ENCODE peak calls at places on chromosomes 6 and 20, in four cellular contexts. Y is AG10803, A is GM19239, B is HuH-7. W is an unnamed sample.

GRCh38 chr20:62066339-62066982 is 780 bp upstream of the TAF4 start:
- DNase-seq in Y (peak), A (peak), B (peak), W (peak)

GRCh38 chr6:16873698-16874097 is 112.4 kb upstream of the ATXN1 start:
- DNase-seq in Y (no peak), A (no peak), B (no peak), W (no peak)

GRCh38 chr20:1809121-1809520 is 86.1 kb upstream of the SIRPA start:
- DNase-seq in Y (peak), A (no peak), B (no peak), W (peak)

GRCh38 chr6:169101036-169101805 is 152.4 kb downstream of the THBS2 start:
- DNase-seq in Y (peak), A (no peak), B (no peak), W (peak)

GRCh38 chr20:59560588-59561227 is 43.6 kb upstream of the PHACTR3 start:
- DNase-seq in Y (peak), A (no peak), B (peak), W (peak)

GRCh38 chr6:161198176-161198575 is 75.7 kb downstream of the AGPAT4 start:
- DNase-seq in Y (peak), A (no peak), B (no peak), W (peak)

GRCh38 chr6:15413558-15414257 is 167.8 kb downstream of the JARID2 start:
- DNase-seq in Y (peak), A (no peak), B (no peak), W (peak)

GRCh38 chr6:36333889-36334288 is 2.8 kb downstream of the BNIP5 start:
- DNase-seq in Y (peak), A (no peak), B (no peak), W (peak)

W was measured in EH.